ENCODE peak calls at places on chromosomes 12 and 14, in seven cellular contexts. T is GM12891, K is K562, X is GM12878, Z is SK-N-SH, A is HepG2, F is H1. L is an unnamed sample.

GRCh38 chr14:65352964-65353530 is 59.5 kb upstream of the FUT8 start:
- DNase-seq in T (no peak), K (no peak), X (no peak), Z (no peak), A (no peak), F (no peak), L (no peak)

GRCh38 chr12:3055712-3056467 is 21.3 kb upstream of the TSPAN9 start:
- DNase-seq in T (no peak), K (no peak), X (no peak), Z (no peak), A (peak), F (no peak), L (no peak)

GRCh38 chr14:46661728-46662127 is 10.1 kb upstream of the RPL10L start:
- DNase-seq in T (no peak), K (no peak), X (no peak), Z (no peak), A (no peak), F (no peak), L (no peak)

GRCh38 chr12:7142057-7142644 is 12.0 kb downstream of the CLSTN3 start:
- DNase-seq in T (no peak), K (peak), X (no peak), Z (peak), A (peak), F (no peak), L (no peak)

GRCh38 chr14:68139466-68140110 is 320.0 kb downstream of the RAD51B start:
- DNase-seq in T (no peak), K (no peak), X (no peak), Z (no peak), A (no peak), F (no peak), L (no peak)

GRCh38 chr14:24137529-24138395 is 1.8 kb downstream of the PSME1 start:
- DNase-seq in T (no peak), K (no peak), X (no peak), Z (no peak), A (no peak), F (no peak), L (no peak)

GRCh38 chr12:46177842-46178608 is 90.8 kb downstream of the SLC38A1 start:
- DNase-seq in T (no peak), K (peak), X (peak), Z (no peak), A (no peak), F (no peak), L (no peak)

GRCh38 chr14:74577247-74577947 is 34.6 kb downstream of the LTBP2 start:
- DNase-seq in T (no peak), K (no peak), X (no peak), Z (no peak), A (no peak), F (no peak), L (no peak)

GRCh38 chr12:13173537-13173936 is 23.0 kb upstream of the EMP1 start:
- DNase-seq in T (peak), K (no peak), X (peak), Z (no peak), A (no peak), F (no peak), L (peak)

GRCh38 chr12:94769746-94770396 is 119.5 kb upstream of the TMCC3 start:
- DNase-seq in T (no peak), K (no peak), X (peak), Z (no peak), A (no peak), F (no peak), L (no peak)

GRCh38 chr14:100446572-100446971 is 123.4 kb downstream of the SLC25A47 start:
- DNase-seq in T (no peak), K (peak), X (no peak), Z (no peak), A (no peak), F (peak), L (no peak)

GRCh38 chr12:132108211-132108832 is 35.8 kb downstream of the DDX51 start:
- DNase-seq in T (no peak), K (no peak), X (no peak), Z (no peak), A (no peak), F (no peak), L (no peak)

GRCh38 chr14:95190857-95191256 is 33.5 kb upstream of the DICER1 start:
- DNase-seq in T (no peak), K (no peak), X (no peak), Z (no peak), A (no peak), F (no peak), L (no peak)

GRCh38 chr12:131828671-131829350 is 618 bp downstream of the MMP17 start:
- DNase-seq in T (no peak), K (no peak), X (no peak), Z (peak), A (no peak), F (no peak), L (no peak)

GRCh38 chr14:20998674-20999366 is at the start of gene SLC39A2:
- DNase-seq in T (no peak), K (peak), X (no peak), Z (no peak), A (no peak), F (no peak), L (no peak)

GRCh38 chr12:75917083-75917482 is 114.5 kb downstream of the PHLDA1 start:
- DNase-seq in T (no peak), K (no peak), X (peak), Z (no peak), A (no peak), F (no peak), L (no peak)

GRCh38 chr12:6620137-6620884 is 13.1 kb upstream of the CHD4 start:
- DNase-seq in T (no peak), K (no peak), X (no peak), Z (peak), A (no peak), F (peak), L (no peak)

GRCh38 chr12:127230843-127231260 is 1036.1 kb upstream of the TMEM132C start:
- DNase-seq in T (no peak), K (peak), X (no peak), Z (no peak), A (no peak), F (no peak), L (no peak)

GRCh38 chr12:116559330-116560080 is at the start of gene MAP1LC3B2:
- DNase-seq in T (peak), K (peak), X (peak), Z (no peak), A (peak), F (no peak), L (no peak)

GRCh38 chr14:36091096-36091495 is 85.4 kb downstream of the PTCSC3 start:
- DNase-seq in T (no peak), K (peak), X (peak), Z (no peak), A (peak), F (no peak), L (no peak)

GRCh38 chr12:40502322-40502721 is 189.9 kb upstream of the CNTN1 start:
- DNase-seq in T (no peak), K (peak), X (no peak), Z (no peak), A (no peak), F (no peak), L (no peak)

GRCh38 chr12:118068361-118068958 is 7.5 kb upstream of the WSB2 start:
- DNase-seq in T (no peak), K (no peak), X (no peak), Z (no peak), A (no peak), F (no peak), L (no peak)

GRCh38 chr12:3083949-3084348 is 6.8 kb downstream of the TSPAN9 start:
- DNase-seq in T (no peak), K (no peak), X (no peak), Z (no peak), A (no peak), F (no peak), L (no peak)

GRCh38 chr14:59213368-59214315 is 25.2 kb downstream of the DAAM1 start:
- DNase-seq in T (no peak), K (no peak), X (no peak), Z (no peak), A (peak), F (no peak), L (no peak)

GRCh38 chr14:29724991-29725390 is 202.7 kb downstream of the PRKD1 start:
- DNase-seq in T (no peak), K (peak), X (no peak), Z (no peak), A (no peak), F (no peak), L (no peak)

GRCh38 chr12:104544836-104545235 is 88.1 kb downstream of the CHST11 start:
- DNase-seq in T (no peak), K (no peak), X (no peak), Z (no peak), A (no peak), F (no peak), L (no peak)

GRCh38 chr14:34971381-34971780 is 11.4 kb upstream of the SRP54 start:
- DNase-seq in T (no peak), K (no peak), X (no peak), Z (no peak), A (no peak), F (no peak), L (no peak)

GRCh38 chr14:39230416-39230815 is 3.3 kb upstream of the MIA2 start:
- DNase-seq in T (no peak), K (peak), X (no peak), Z (no peak), A (no peak), F (no peak), L (no peak)

GRCh38 chr12:45577844-45578399 is 151.6 kb upstream of the ARID2 start:
- DNase-seq in T (no peak), K (no peak), X (no peak), Z (no peak), A (no peak), F (no peak), L (no peak)

GRCh38 chr12:14656846-14657245 is 39.6 kb downstream of the GUCY2C start:
- DNase-seq in T (no peak), K (peak), X (no peak), Z (no peak), A (peak), F (no peak), L (no peak)

GRCh38 chr12:128938886-128939285 is 85.6 kb downstream of the GLT1D1 start:
- DNase-seq in T (no peak), K (no peak), X (no peak), Z (no peak), A (peak), F (no peak), L (no peak)

GRCh38 chr14:33834101-33834955 is 116.5 kb downstream of the EGLN3 start:
- DNase-seq in T (no peak), K (no peak), X (no peak), Z (no peak), A (no peak), F (no peak), L (no peak)

GRCh38 chr12:22275847-22276246 is 58.7 kb downstream of the ST8SIA1 start:
- DNase-seq in T (no peak), K (no peak), X (no peak), Z (no peak), A (no peak), F (peak), L (no peak)

GRCh38 chr12:78951746-78952532 is 87.4 kb downstream of the SYT1 start:
- DNase-seq in T (no peak), K (no peak), X (no peak), Z (peak), A (no peak), F (no peak), L (no peak)

GRCh38 chr12:4984971-4985370 is 58.7 kb upstream of the KCNA5 start:
- DNase-seq in T (no peak), K (no peak), X (no peak), Z (no peak), A (no peak), F (no peak), L (no peak)

GRCh38 chr12:48824112-48824511 is 5.8 kb downstream of the CACNB3 start:
- DNase-seq in T (no peak), K (peak), X (no peak), Z (no peak), A (no peak), F (no peak), L (peak)

GRCh38 chr12:93177208-93178153 is 200.2 kb upstream of the NUDT4 start:
- DNase-seq in T (no peak), K (peak), X (no peak), Z (no peak), A (peak), F (no peak), L (no peak)
- TF ChIP-seq TAF1 in T (no peak), K (no peak), X (no peak), Z (no peak), A (no peak), F (no peak), L (no peak)

GRCh38 chr12:130186101-130186465 is 23.8 kb downstream of the FZD10 start:
- DNase-seq in T (no peak), K (no peak), X (no peak), Z (no peak), A (no peak), F (no peak), L (no peak)
- TF ChIP-seq TAF1 in T (no peak), K (no peak), X (no peak), Z (no peak), A (no peak), F (no peak), L (no peak)

DNA sequence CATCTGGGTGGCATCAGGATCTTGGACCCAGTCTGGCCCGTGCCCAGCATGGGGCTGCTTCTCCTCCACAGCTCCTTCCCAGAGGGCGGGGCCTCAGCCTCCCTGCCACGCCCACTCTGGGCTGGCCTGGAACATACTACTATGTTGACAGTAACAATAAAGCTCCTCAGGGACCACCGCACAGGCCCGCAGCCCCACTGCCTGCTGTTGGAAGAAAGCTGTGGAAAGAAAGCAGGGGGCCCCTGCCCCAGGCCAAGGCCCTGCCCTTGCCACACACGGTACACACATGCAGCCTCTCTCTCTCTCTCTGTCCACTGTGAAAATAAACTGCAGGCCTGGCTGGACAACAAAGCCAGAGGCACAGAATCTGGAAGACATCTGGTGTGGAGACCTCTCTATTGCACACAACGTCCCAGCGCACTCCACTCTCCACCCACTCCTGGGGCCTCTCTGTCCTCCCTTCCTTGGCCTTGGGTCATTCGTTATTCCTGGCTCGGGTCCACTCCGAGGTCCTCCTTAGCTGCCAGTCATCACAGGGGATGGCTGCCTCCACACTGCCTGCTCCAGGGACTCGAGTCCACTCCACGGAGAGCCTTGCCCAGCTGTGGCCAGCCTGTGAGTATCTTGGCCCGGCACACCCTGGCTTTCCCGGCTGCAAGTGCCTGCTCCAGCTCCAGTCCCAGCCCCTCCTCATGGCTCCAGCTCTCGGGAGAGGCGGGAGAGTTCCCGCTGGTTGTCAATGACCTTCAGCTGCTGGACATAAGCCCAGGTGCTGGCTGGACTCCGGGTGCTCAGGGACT is 11.8 kb upstream of the ENDOU start:
- DNase-seq in T (no peak), K (peak), X (no peak), Z (peak), A (no peak), F (no peak), L (no peak)
- TF ChIP-seq TAF1 in T (no peak), K (no peak), X (no peak), Z (no peak), A (no peak), F (no peak), L (no peak)

GRCh38 chr14:27384124-27384523 is 786.3 kb upstream of the NOVA1 start:
- DNase-seq in T (no peak), K (no peak), X (no peak), Z (no peak), A (no peak), F (no peak), L (no peak)

GRCh38 chr14:27389402-27389801 is 791.6 kb upstream of the NOVA1 start:
- DNase-seq in T (no peak), K (no peak), X (no peak), Z (no peak), A (no peak), F (no peak), L (no peak)

GRCh38 chr14:27386391-27386790 is 788.6 kb upstream of the NOVA1 start:
- DNase-seq in T (no peak), K (no peak), X (no peak), Z (no peak), A (no peak), F (no peak), L (no peak)

GRCh38 chr14:27390130-27390529 is 792.3 kb upstream of the NOVA1 start:
- DNase-seq in T (no peak), K (no peak), X (no peak), Z (no peak), A (no peak), F (no peak), L (no peak)

GRCh38 chr14:27387458-27387857 is 789.6 kb upstream of the NOVA1 start:
- DNase-seq in T (no peak), K (no peak), X (no peak), Z (no peak), A (no peak), F (no peak), L (no peak)
- TF ChIP-seq TAF1 in T (no peak), K (no peak), X (no peak), Z (no peak), A (no peak), F (no peak), L (no peak)

GRCh38 chr12:100608776-100609175 is 35.3 kb downstream of the GAS2L3 start:
- DNase-seq in T (no peak), K (no peak), X (no peak), Z (no peak), A (no peak), F (no peak), L (no peak)

GRCh38 chr12:100611031-100611430 is 37.5 kb downstream of the GAS2L3 start:
- DNase-seq in T (no peak), K (no peak), X (no peak), Z (no peak), A (no peak), F (no peak), L (no peak)

GRCh38 chr12:100612557-100612956 is 39.1 kb downstream of the GAS2L3 start:
- DNase-seq in T (no peak), K (no peak), X (no peak), Z (no peak), A (no peak), F (no peak), L (no peak)
- TF ChIP-seq TAF1 in T (no peak), K (no peak), X (no peak), Z (no peak), A (no peak), F (no peak), L (no peak)

GRCh38 chr14:32512813-32513212 is 183.7 kb downstream of the AKAP6 start:
- DNase-seq in T (no peak), K (no peak), X (no peak), Z (no peak), A (no peak), F (no peak), L (no peak)

GRCh38 chr14:32512348-32512747 is 183.2 kb downstream of the AKAP6 start:
- DNase-seq in T (no peak), K (no peak), X (no peak), Z (no peak), A (no peak), F (no peak), L (no peak)

GRCh38 chr14:32514236-32514635 is 185.1 kb downstream of the AKAP6 start:
- DNase-seq in T (no peak), K (no peak), X (no peak), Z (no peak), A (no peak), F (no peak), L (no peak)

GRCh38 chr14:32510815-32511214 is 181.7 kb downstream of the AKAP6 start:
- DNase-seq in T (no peak), K (no peak), X (no peak), Z (no peak), A (no peak), F (no peak), L (no peak)

DNA sequence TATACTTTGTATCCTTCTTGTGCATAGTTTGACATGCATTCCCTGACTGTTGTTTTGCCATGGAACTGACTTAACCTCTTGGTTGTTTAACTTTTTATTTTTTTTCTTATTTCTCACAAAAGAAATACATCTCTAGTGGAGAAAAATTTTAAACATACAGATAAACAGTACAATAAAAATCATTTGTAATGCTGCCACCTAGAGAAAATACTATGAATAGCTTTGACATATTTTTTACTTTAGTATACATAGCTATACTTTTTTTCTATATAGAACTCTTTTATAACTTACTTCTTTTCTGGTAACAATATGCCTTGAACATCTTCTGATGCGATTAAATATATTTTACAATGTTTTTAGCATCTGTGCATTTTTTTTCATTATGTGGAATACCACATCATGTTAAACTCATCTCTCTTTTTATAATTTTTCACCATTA is 184.5 kb downstream of the AKAP6 start:
- DNase-seq in T (no peak), K (no peak), X (no peak), Z (no peak), A (no peak), F (no peak), L (no peak)
- TF ChIP-seq TAF1 in T (no peak), K (no peak), X (no peak), Z (no peak), A (no peak), F (no peak), L (no peak)

DNA sequence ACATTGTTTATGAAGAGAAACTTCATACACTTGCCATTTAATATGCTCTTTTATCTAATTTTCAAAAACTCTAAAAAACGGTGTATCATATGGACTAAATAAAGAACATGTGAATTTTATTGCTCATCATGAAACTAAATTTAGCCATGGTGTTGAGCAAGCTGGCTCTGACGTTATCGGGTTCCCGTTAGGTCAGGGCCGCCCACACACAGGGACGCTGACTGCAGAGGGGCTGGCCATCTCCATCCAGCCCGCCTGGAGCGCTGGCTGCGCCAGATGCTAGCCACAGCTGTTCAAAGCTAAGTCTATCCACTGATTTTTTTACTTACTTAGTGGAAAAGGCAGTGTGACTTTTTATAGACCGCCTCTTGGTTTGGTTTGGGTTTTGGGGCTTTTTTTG is 36.5 kb upstream of the DYNC1H1 start:
- DNase-seq in T (no peak), K (peak), X (no peak), Z (peak), A (no peak), F (no peak), L (no peak)
- TF ChIP-seq TAF1 in T (no peak), K (no peak), X (no peak), Z (no peak), A (no peak), F (no peak), L (no peak)

L was measured in GM12892.